ENCODE peak calls at places on chromosomes 1 and 21, in four cellular contexts. S is activated naive CD4-positive, alpha-beta T cell; M is ovary; Z is non-pigmented ciliary epithelial cell. J is an unnamed sample.

GRCh38 chr1:64601207-64601606 is 131.3 kb downstream of the CACHD1 start:
- DNase-seq in S (no peak), M (no peak), Z (no peak), J (no peak)

GRCh38 chr21:37522641-37523295 is 156.2 kb downstream of the DYRK1A start:
- DNase-seq in S (no peak), M (no peak), Z (no peak), J (no peak)

GRCh38 chr1:235442788-235443429 is 61.3 kb downstream of the B3GALNT2 start:
- DNase-seq in S (no peak), M (no peak), Z (peak; percentile 62), J (no peak)

GRCh38 chr1:1619917-1620361 is 4.6 kb downstream of the MIB2 start:
- DNase-seq in S (no peak), M (no peak), Z (no peak), J (peak; percentile 72)

GRCh38 chr21:29504751-29505321 is 206.1 kb downstream of the BACH1 start:
- DNase-seq in S (no peak), M (no peak), Z (peak; percentile 38), J (no peak)

GRCh38 chr1:211210052-211210451 is 49.1 kb upstream of the RCOR3 start:
- DNase-seq in S (no peak), M (no peak), Z (no peak), J (no peak)

GRCh38 chr1:209319549-209319948 is 264.0 kb upstream of the CAMK1G start:
- DNase-seq in S (no peak), M (no peak), Z (peak; percentile 1), J (no peak)

GRCh38 chr1:244302889-244303609 is 148.7 kb downstream of the ADSS2 start:
- DNase-seq in S (no peak), M (no peak), Z (no peak), J (no peak)

GRCh38 chr1:215824245-215824644 is 257.1 kb downstream of the KCTD3 start:
- DNase-seq in S (no peak), M (no peak), Z (no peak), J (no peak)

GRCh38 chr1:26471201-26471497 is 1.1 kb upstream of the HMGN2 start:
- DNase-seq in S (no peak), M (no peak), Z (no peak), J (no peak)

GRCh38 chr21:41973427-41973831 is 19.6 kb upstream of the C2CD2 start:
- DNase-seq in S (no peak), M (no peak), Z (no peak), J (no peak)

GRCh38 chr1:8421721-8422120 is 103.8 kb downstream of the SLC45A1 start:
- DNase-seq in S (no peak), M (no peak), Z (no peak), J (no peak)

GRCh38 chr1:1306661-1307260 is 969 bp downstream of the ACAP3 start:
- DNase-seq in S (no peak), M (no peak), Z (no peak), J (no peak)

J was measured in right cardiac atrium.